ENCODE peak calls at places on chromosome X, in nine cellular contexts. U, H, M, O, E, T, J, F and Y are unnamed samples.

GRCh38 chrX:55151199-55151598 is 62.4 kb downstream of the PAGE2 start:
- DNase-seq in U (no peak), O (no peak), M (no peak), T (no peak), J (no peak), E (no peak), F (no peak), H (no peak), Y (no peak)

GRCh38 chrX:16239211-16239610 is 71.9 kb downstream of the MAGEB17 start:
- DNase-seq in M (peak), F (peak), J (peak), T (no peak), U (no peak), O (no peak), H (peak), E (no peak), Y (no peak)

GRCh38 chrX:113512700-113513395 is 672.2 kb upstream of the AMOT start:
- DNase-seq in M (no peak), E (no peak), H (peak), F (peak), U (no peak), O (no peak), T (no peak), J (peak), Y (no peak)

GRCh38 chrX:152926923-152927322 is 29.1 kb downstream of the ZNF185 start:
- DNase-seq in M (no peak), U (no peak), T (no peak), O (no peak), J (no peak), F (no peak), E (no peak), H (no peak), Y (no peak)

GRCh38 chrX:154049209-154050112 is 29.8 kb upstream of the IRAK1 start:
- DNase-seq in U (no peak), O (no peak), T (no peak), M (no peak), E (no peak), F (no peak), H (no peak), J (no peak), Y (no peak)

GRCh38 chrX:5236096-5236495 is 992.6 kb downstream of the NLGN4X start:
- DNase-seq in F (no peak), T (no peak), J (no peak), E (peak), H (peak), U (no peak), M (peak), O (no peak), Y (no peak)

GRCh38 chrX:134431894-134432293 is 28.1 kb upstream of the HPRT1 start:
- DNase-seq in M (no peak), U (no peak), T (no peak), E (no peak), O (no peak), F (peak), H (peak), J (peak), Y (no peak)

GRCh38 chrX:150032742-150033141 is 94.5 kb upstream of the EOLA2 start:
- DNase-seq in T (no peak), U (no peak), H (no peak), F (peak), M (peak), J (peak), E (no peak), O (no peak), Y (no peak)

GRCh38 chrX:68286076-68286475 is 147.2 kb downstream of the OPHN1 start:
- DNase-seq in O (no peak), H (no peak), U (no peak), E (no peak), M (no peak), T (no peak), F (no peak), J (no peak), Y (no peak)

GRCh38 chrX:22486326-22486725 is 213.6 kb downstream of the CBLL2 start:
- DNase-seq in M (no peak), F (no peak), J (no peak), H (no peak), E (no peak), T (no peak), U (no peak), O (no peak), Y (no peak)

GRCh38 chrX:14673236-14673635 is 143.9 kb downstream of the GLRA2 start:
- DNase-seq in J (no peak), M (no peak), O (no peak), U (no peak), E (no peak), H (no peak), T (no peak), F (no peak), Y (no peak)